ENCODE peak calls at places on chromosomes 11 and 22, in six cellular contexts. One of them, this sample, is unnamed.

GRCh38 chr22:49196046-49196511 is 631.6 kb downstream of the BRD1 start:
- DNase-seq in cardiac muscle cell: no peak
- DNase-seq in MM.1S: no peak
- DNase-seq in nephron progenitor cell: no peak
- DNase-seq in kidney: peak
- DNase-seq in spleen: peak
- DNase-seq in this sample: no peak

GRCh38 chr11:71247551-71248250 is 4.7 kb downstream of the SHANK2 start:
- DNase-seq in cardiac muscle cell: no peak
- DNase-seq in MM.1S: no peak
- DNase-seq in nephron progenitor cell: no peak
- DNase-seq in kidney: no peak
- DNase-seq in spleen: peak
- DNase-seq in this sample: no peak

GRCh38 chr11:66071326-66071870 is 1.3 kb downstream of the PACS1 start:
- DNase-seq in cardiac muscle cell: no peak
- DNase-seq in MM.1S: no peak
- DNase-seq in nephron progenitor cell: no peak
- DNase-seq in kidney: no peak
- DNase-seq in spleen: no peak
- DNase-seq in this sample: no peak

GRCh38 chr11:44963071-44963575 is 12.4 kb upstream of the TP53I11 start:
- DNase-seq in cardiac muscle cell: no peak
- DNase-seq in MM.1S: no peak
- DNase-seq in nephron progenitor cell: no peak
- DNase-seq in kidney: no peak
- DNase-seq in spleen: no peak
- DNase-seq in this sample: no peak

GRCh38 chr11:120137187-120137610 is 714 bp downstream of the TRIM29 start:
- DNase-seq in cardiac muscle cell: no peak
- DNase-seq in MM.1S: no peak
- DNase-seq in nephron progenitor cell: no peak
- DNase-seq in kidney: no peak
- DNase-seq in spleen: no peak
- DNase-seq in this sample: no peak

GRCh38 chr11:130649749-130650275 is 201.4 kb downstream of the ADAMTS15 start:
- DNase-seq in cardiac muscle cell: no peak
- DNase-seq in MM.1S: no peak
- DNase-seq in nephron progenitor cell: no peak
- DNase-seq in kidney: no peak
- DNase-seq in spleen: no peak
- DNase-seq in this sample: no peak

GRCh38 chr22:42280836-42281235 is 10.4 kb upstream of the TCF20 start:
- DNase-seq in cardiac muscle cell: no peak
- DNase-seq in MM.1S: no peak
- DNase-seq in nephron progenitor cell: no peak
- DNase-seq in kidney: peak
- DNase-seq in spleen: peak
- DNase-seq in this sample: no peak

GRCh38 chr11:66698491-66698890 is 20.8 kb upstream of the RBM4B start:
- DNase-seq in cardiac muscle cell: no peak
- DNase-seq in MM.1S: no peak
- DNase-seq in nephron progenitor cell: no peak
- DNase-seq in kidney: no peak
- DNase-seq in spleen: no peak
- DNase-seq in this sample: no peak

GRCh38 chr22:36180038-36180880 is 19.7 kb upstream of the APOL3 start:
- DNase-seq in cardiac muscle cell: peak
- DNase-seq in MM.1S: peak
- DNase-seq in nephron progenitor cell: peak
- DNase-seq in kidney: peak
- DNase-seq in spleen: peak
- DNase-seq in this sample: peak

GRCh38 chr11:34302046-34302921 is 55.5 kb downstream of the ABTB2 start:
- DNase-seq in cardiac muscle cell: peak
- DNase-seq in MM.1S: no peak
- DNase-seq in nephron progenitor cell: no peak
- DNase-seq in kidney: no peak
- DNase-seq in spleen: no peak
- DNase-seq in this sample: no peak

GRCh38 chr11:131373326-131373725 is 2.9 kb downstream of the NTM start:
- DNase-seq in cardiac muscle cell: no peak
- DNase-seq in MM.1S: no peak
- DNase-seq in nephron progenitor cell: no peak
- DNase-seq in kidney: no peak
- DNase-seq in spleen: no peak
- DNase-seq in this sample: no peak

GRCh38 chr22:47209077-47209514 is 446.6 kb downstream of the TBC1D22A start:
- DNase-seq in cardiac muscle cell: no peak
- DNase-seq in MM.1S: no peak
- DNase-seq in nephron progenitor cell: no peak
- DNase-seq in kidney: peak
- DNase-seq in spleen: peak
- DNase-seq in this sample: no peak

GRCh38 chr11:78961938-78962701 is 387.5 kb upstream of the NARS2 start:
- DNase-seq in cardiac muscle cell: peak
- DNase-seq in MM.1S: no peak
- DNase-seq in nephron progenitor cell: peak
- DNase-seq in kidney: peak
- DNase-seq in spleen: no peak
- DNase-seq in this sample: no peak

GRCh38 chr11:36455658-36456111 is 54.4 kb downstream of the TRAF6 start:
- DNase-seq in cardiac muscle cell: peak
- DNase-seq in MM.1S: no peak
- DNase-seq in nephron progenitor cell: peak
- DNase-seq in kidney: peak
- DNase-seq in spleen: no peak
- DNase-seq in this sample: no peak

GRCh38 chr22:20571531-20572007 is 64.2 kb downstream of the MED15 start:
- DNase-seq in cardiac muscle cell: peak
- DNase-seq in MM.1S: peak
- DNase-seq in nephron progenitor cell: peak
- DNase-seq in kidney: no peak
- DNase-seq in spleen: peak
- DNase-seq in this sample: no peak

GRCh38 chr11:62030071-62030684 is 62.7 kb upstream of the FTH1 start:
- DNase-seq in cardiac muscle cell: no peak
- DNase-seq in MM.1S: no peak
- DNase-seq in nephron progenitor cell: no peak
- DNase-seq in kidney: no peak
- DNase-seq in spleen: no peak
- DNase-seq in this sample: no peak

GRCh38 chr11:67640021-67640757 is 626 bp upstream of the TBX10 start:
- DNase-seq in cardiac muscle cell: peak
- DNase-seq in MM.1S: peak
- DNase-seq in nephron progenitor cell: peak
- DNase-seq in kidney: peak
- DNase-seq in spleen: peak
- DNase-seq in this sample: no peak

GRCh38 chr11:107265591-107265990 is 192.0 kb downstream of the CWF19L2 start:
- DNase-seq in cardiac muscle cell: no peak
- DNase-seq in MM.1S: no peak
- DNase-seq in nephron progenitor cell: no peak
- DNase-seq in kidney: no peak
- DNase-seq in spleen: no peak
- DNase-seq in this sample: no peak

GRCh38 chr22:49862408-49862776 is 8.7 kb downstream of the ZBED4 start:
- DNase-seq in cardiac muscle cell: no peak
- DNase-seq in MM.1S: no peak
- DNase-seq in nephron progenitor cell: no peak
- DNase-seq in kidney: no peak
- DNase-seq in spleen: peak
- DNase-seq in this sample: no peak

GRCh38 chr11:128879817-128880216 is 11.3 kb upstream of the KCNJ5 start:
- DNase-seq in cardiac muscle cell: no peak
- DNase-seq in MM.1S: no peak
- DNase-seq in nephron progenitor cell: no peak
- DNase-seq in kidney: no peak
- DNase-seq in spleen: no peak
- DNase-seq in this sample: no peak

GRCh38 chr11:43922974-43923326 is 19.5 kb upstream of the C11orf96 start:
- DNase-seq in cardiac muscle cell: no peak
- DNase-seq in MM.1S: no peak
- DNase-seq in nephron progenitor cell: no peak
- DNase-seq in kidney: no peak
- DNase-seq in spleen: no peak
- DNase-seq in this sample: no peak

GRCh38 chr11:43923327-43924111 is 18.9 kb upstream of the C11orf96 start:
- DNase-seq in cardiac muscle cell: no peak
- DNase-seq in MM.1S: peak
- DNase-seq in nephron progenitor cell: peak
- DNase-seq in kidney: peak
- DNase-seq in spleen: no peak
- DNase-seq in this sample: no peak

GRCh38 chr11:43925063-43925931 is 17.1 kb upstream of the C11orf96 start:
- DNase-seq in cardiac muscle cell: no peak
- DNase-seq in MM.1S: peak
- DNase-seq in nephron progenitor cell: no peak
- DNase-seq in kidney: no peak
- DNase-seq in spleen: no peak
- DNase-seq in this sample: no peak

GRCh38 chr11:43925932-43926505 is 16.4 kb upstream of the C11orf96 start:
- DNase-seq in cardiac muscle cell: no peak
- DNase-seq in MM.1S: no peak
- DNase-seq in nephron progenitor cell: no peak
- DNase-seq in kidney: no peak
- DNase-seq in spleen: no peak
- DNase-seq in this sample: no peak

DNA sequence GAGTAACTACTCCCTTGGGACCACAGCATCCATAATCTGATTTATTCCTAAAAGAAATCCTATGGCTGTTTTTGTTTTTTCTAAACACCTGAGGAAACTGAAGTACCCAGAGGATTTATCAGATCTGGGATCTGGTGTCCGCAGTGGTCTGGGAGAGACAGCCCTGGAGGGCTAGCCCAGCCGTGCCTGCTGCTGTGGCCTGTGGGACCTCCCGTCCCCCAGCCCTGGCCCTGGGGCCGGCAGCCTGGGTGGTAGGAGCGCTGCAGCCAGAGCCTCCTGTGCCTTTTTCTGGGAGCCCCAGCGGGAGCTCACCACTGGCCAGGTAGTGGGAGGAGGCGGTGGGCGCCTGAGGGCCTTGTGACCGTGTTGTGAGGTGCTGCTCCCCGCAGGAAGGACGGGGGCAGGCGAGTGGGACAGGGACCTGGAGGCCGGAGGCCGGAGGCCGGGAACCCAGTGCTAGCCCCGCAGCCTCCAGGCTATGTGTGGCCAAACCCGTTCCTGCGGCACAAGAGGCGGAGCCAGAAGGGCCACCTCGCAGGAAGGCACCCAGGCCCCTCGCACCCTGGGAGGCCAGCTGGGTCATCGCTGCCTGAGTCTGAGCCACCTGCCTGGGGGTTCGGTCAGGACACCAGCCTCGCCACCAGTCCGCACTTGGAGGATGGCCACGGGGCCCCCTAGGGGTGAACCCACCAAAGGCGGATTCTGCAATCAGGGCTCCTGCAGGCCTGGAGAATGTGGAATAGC is 18.2 kb upstream of the C11orf96 start:
- DNase-seq in cardiac muscle cell: no peak
- DNase-seq in MM.1S: no peak
- DNase-seq in nephron progenitor cell: no peak
- DNase-seq in kidney: peak
- DNase-seq in spleen: no peak
- DNase-seq in this sample: no peak
- TF ChIP-seq CTCF in cardiac muscle cell: peak
- TF ChIP-seq CTCF in MM.1S: no peak
- TF ChIP-seq CTCF in nephron progenitor cell: no peak
- TF ChIP-seq CTCF in kidney: no peak
- TF ChIP-seq CTCF in spleen: no peak
- TF ChIP-seq CTCF in this sample: no peak

GRCh38 chr11:24155792-24156191 is 341.1 kb upstream of the LUZP2 start:
- DNase-seq in cardiac muscle cell: no peak
- DNase-seq in MM.1S: no peak
- DNase-seq in nephron progenitor cell: peak
- DNase-seq in kidney: no peak
- DNase-seq in spleen: no peak
- DNase-seq in this sample: no peak
- TF ChIP-seq CTCF in cardiac muscle cell: no peak
- TF ChIP-seq CTCF in MM.1S: no peak
- TF ChIP-seq CTCF in nephron progenitor cell: no peak
- TF ChIP-seq CTCF in kidney: no peak
- TF ChIP-seq CTCF in spleen: no peak
- TF ChIP-seq CTCF in this sample: no peak

DNA sequence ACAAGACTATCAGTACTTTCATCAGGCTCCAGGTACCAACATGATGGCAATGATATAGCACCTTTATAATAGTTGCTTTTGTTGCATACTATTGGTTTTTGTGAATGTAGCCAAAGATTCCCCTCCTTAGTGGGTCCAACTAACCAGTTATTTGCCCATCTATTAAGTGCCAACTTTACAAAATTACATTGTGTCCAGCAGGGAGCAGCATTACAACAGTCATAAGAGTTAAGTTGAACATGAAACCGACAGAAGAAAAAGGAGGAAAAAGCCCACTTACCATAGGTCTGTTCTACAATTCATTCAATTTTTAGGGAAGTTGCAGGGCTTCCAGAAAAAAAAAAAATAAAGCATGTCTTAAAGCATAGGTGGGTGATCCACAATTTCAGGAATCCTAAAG is 21.6 kb downstream of the IMMP1L start:
- DNase-seq in cardiac muscle cell: peak
- DNase-seq in MM.1S: peak
- DNase-seq in nephron progenitor cell: no peak
- DNase-seq in kidney: no peak
- DNase-seq in spleen: no peak
- DNase-seq in this sample: no peak
- TF ChIP-seq CTCF in cardiac muscle cell: peak
- TF ChIP-seq CTCF in MM.1S: peak
- TF ChIP-seq CTCF in nephron progenitor cell: peak
- TF ChIP-seq CTCF in kidney: peak
- TF ChIP-seq CTCF in spleen: no peak
- TF ChIP-seq CTCF in this sample: no peak

DNA sequence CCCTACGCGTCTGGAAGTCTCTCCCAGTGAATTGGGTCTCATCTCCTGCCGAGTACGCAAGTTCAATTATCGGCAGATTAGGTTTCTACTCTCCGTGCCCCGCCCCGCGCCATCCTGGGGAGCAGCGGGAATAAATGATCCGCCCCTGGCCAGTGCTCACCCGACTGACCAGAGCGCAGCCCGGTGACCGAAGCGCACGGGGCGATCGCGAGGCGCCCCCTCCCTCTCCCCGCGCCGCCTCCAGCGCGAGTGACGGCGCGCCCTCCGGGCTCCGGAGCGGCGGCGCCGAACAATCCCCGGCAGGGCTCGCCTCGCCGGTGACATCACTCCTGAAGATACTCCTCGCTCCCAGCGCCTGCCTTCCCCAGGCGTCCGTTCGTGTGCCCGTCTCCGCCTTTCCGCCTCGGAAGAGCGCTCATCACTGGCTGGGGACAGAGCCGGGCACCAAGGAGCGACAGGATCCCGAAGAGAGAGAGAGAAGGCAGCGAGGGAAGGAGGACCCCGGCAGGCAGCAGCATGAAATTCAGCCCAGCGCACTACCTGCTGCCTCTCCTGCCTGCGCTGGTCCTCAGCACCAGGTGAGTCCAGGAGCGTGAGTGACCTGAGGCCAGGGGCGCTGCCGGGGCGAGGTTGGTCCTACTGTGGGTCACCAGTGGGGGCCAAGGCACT is at the start of gene LUZP2:
- DNase-seq in cardiac muscle cell: peak
- DNase-seq in MM.1S: no peak
- DNase-seq in nephron progenitor cell: peak
- DNase-seq in kidney: peak
- DNase-seq in spleen: peak
- DNase-seq in this sample: no peak
- TF ChIP-seq CTCF in cardiac muscle cell: no peak
- TF ChIP-seq CTCF in MM.1S: no peak
- TF ChIP-seq CTCF in nephron progenitor cell: no peak
- TF ChIP-seq CTCF in kidney: no peak
- TF ChIP-seq CTCF in spleen: no peak
- TF ChIP-seq CTCF in this sample: no peak

This sample was measured in omental fat pad.